ENCODE peak calls at places on chromosomes 12 and 14, in five cellular contexts. One of them, this sample, is unnamed.

GRCh38 chr12:132153501-132154340 is 9.5 kb downstream of the NOC4L start:
- DNase-seq in trophoblast cell: peak
- DNase-seq in neuronal stem cell: peak
- DNase-seq in IMR-90: peak
- DNase-seq in mesendoderm: peak
- DNase-seq in this sample: peak

GRCh38 chr14:47044841-47045240 is 393.3 kb upstream of the RPL10L start:
- DNase-seq in trophoblast cell: no peak
- DNase-seq in neuronal stem cell: peak
- DNase-seq in IMR-90: no peak
- DNase-seq in mesendoderm: peak
- DNase-seq in this sample: peak

GRCh38 chr14:91170504-91171121 is 56.7 kb downstream of the DGLUCY start:
- DNase-seq in trophoblast cell: no peak
- DNase-seq in neuronal stem cell: no peak
- DNase-seq in IMR-90: peak
- DNase-seq in mesendoderm: no peak
- DNase-seq in this sample: no peak

GRCh38 chr12:9687228-9687627 is 17.7 kb downstream of the CLEC2D start:
- DNase-seq in trophoblast cell: no peak
- DNase-seq in neuronal stem cell: no peak
- DNase-seq in IMR-90: peak
- DNase-seq in mesendoderm: peak
- DNase-seq in this sample: no peak

GRCh38 chr12:53381739-53382630 is 2.0 kb downstream of the SP1 start:
- DNase-seq in trophoblast cell: peak
- DNase-seq in neuronal stem cell: no peak
- DNase-seq in IMR-90: peak
- DNase-seq in mesendoderm: peak
- DNase-seq in this sample: peak

GRCh38 chr14:43001729-43002128 is 1395.1 kb downstream of the LRFN5 start:
- DNase-seq in trophoblast cell: no peak
- DNase-seq in neuronal stem cell: no peak
- DNase-seq in IMR-90: no peak
- DNase-seq in mesendoderm: no peak
- DNase-seq in this sample: no peak

GRCh38 chr14:84655014-84655413 is 874.9 kb upstream of the FLRT2 start:
- DNase-seq in trophoblast cell: no peak
- DNase-seq in neuronal stem cell: no peak
- DNase-seq in IMR-90: no peak
- DNase-seq in mesendoderm: no peak
- DNase-seq in this sample: no peak

GRCh38 chr12:92945659-92946220 is 16.6 kb upstream of the EEA1 start:
- DNase-seq in trophoblast cell: no peak
- DNase-seq in neuronal stem cell: no peak
- DNase-seq in IMR-90: no peak
- DNase-seq in mesendoderm: no peak
- DNase-seq in this sample: no peak

GRCh38 chr14:76827696-76828301 is 1.6 kb downstream of the LRRC74A start:
- DNase-seq in trophoblast cell: no peak
- DNase-seq in neuronal stem cell: no peak
- DNase-seq in IMR-90: no peak
- DNase-seq in mesendoderm: no peak
- DNase-seq in this sample: no peak

GRCh38 chr12:95173392-95174251 is 43.6 kb downstream of the FGD6 start:
- DNase-seq in trophoblast cell: no peak
- DNase-seq in neuronal stem cell: no peak
- DNase-seq in IMR-90: peak
- DNase-seq in mesendoderm: peak
- DNase-seq in this sample: peak

GRCh38 chr14:54493293-54493692 is 4.5 kb upstream of the GMFB start:
- DNase-seq in trophoblast cell: no peak
- DNase-seq in neuronal stem cell: no peak
- DNase-seq in IMR-90: no peak
- DNase-seq in mesendoderm: peak
- DNase-seq in this sample: no peak

GRCh38 chr12:186006-186625 is 27.8 kb downstream of the SLC6A12 start:
- DNase-seq in trophoblast cell: no peak
- DNase-seq in neuronal stem cell: no peak
- DNase-seq in IMR-90: no peak
- DNase-seq in mesendoderm: no peak
- DNase-seq in this sample: no peak

GRCh38 chr12:57693659-57694458 is at the start of gene OS9:
- DNase-seq in trophoblast cell: peak
- DNase-seq in neuronal stem cell: peak
- DNase-seq in IMR-90: peak
- DNase-seq in mesendoderm: peak
- DNase-seq in this sample: peak

GRCh38 chr12:106292339-106292738 is 10.2 kb upstream of the TCP11L2 start:
- DNase-seq in trophoblast cell: no peak
- DNase-seq in neuronal stem cell: no peak
- DNase-seq in IMR-90: no peak
- DNase-seq in mesendoderm: no peak
- DNase-seq in this sample: no peak

GRCh38 chr12:82047480-82047879 is 288.3 kb upstream of the PPFIA2 start:
- DNase-seq in trophoblast cell: no peak
- DNase-seq in neuronal stem cell: no peak
- DNase-seq in IMR-90: no peak
- DNase-seq in mesendoderm: peak
- DNase-seq in this sample: no peak

GRCh38 chr12:15829255-15829654 is 40.1 kb upstream of the EPS8 start:
- DNase-seq in trophoblast cell: no peak
- DNase-seq in neuronal stem cell: no peak
- DNase-seq in IMR-90: no peak
- DNase-seq in mesendoderm: no peak
- DNase-seq in this sample: no peak

GRCh38 chr12:49174218-49174617 is 14.7 kb downstream of the TUBA1A start:
- DNase-seq in trophoblast cell: no peak
- DNase-seq in neuronal stem cell: no peak
- DNase-seq in IMR-90: no peak
- DNase-seq in mesendoderm: no peak
- DNase-seq in this sample: no peak

GRCh38 chr12:11731455-11731854 is 82.0 kb downstream of the ETV6 start:
- DNase-seq in trophoblast cell: no peak
- DNase-seq in neuronal stem cell: no peak
- DNase-seq in IMR-90: peak
- DNase-seq in mesendoderm: no peak
- DNase-seq in this sample: peak

GRCh38 chr12:45575417-45575816 is 154.1 kb upstream of the ARID2 start:
- DNase-seq in trophoblast cell: no peak
- DNase-seq in neuronal stem cell: no peak
- DNase-seq in IMR-90: no peak
- DNase-seq in mesendoderm: no peak
- DNase-seq in this sample: no peak

GRCh38 chr12:11584213-11584855 is 65.1 kb upstream of the ETV6 start:
- DNase-seq in trophoblast cell: no peak
- DNase-seq in neuronal stem cell: no peak
- DNase-seq in IMR-90: no peak
- DNase-seq in mesendoderm: no peak
- DNase-seq in this sample: no peak

GRCh38 chr14:101790232-101790631 is 28.7 kb downstream of the PPP2R5C start:
- DNase-seq in trophoblast cell: no peak
- DNase-seq in neuronal stem cell: no peak
- DNase-seq in IMR-90: no peak
- DNase-seq in mesendoderm: no peak
- DNase-seq in this sample: no peak

GRCh38 chr14:88507208-88507607 is 47.6 kb downstream of the PTPN21 start:
- DNase-seq in trophoblast cell: no peak
- DNase-seq in neuronal stem cell: no peak
- DNase-seq in IMR-90: no peak
- DNase-seq in mesendoderm: no peak
- DNase-seq in this sample: no peak

GRCh38 chr14:67031920-67032774 is 157.1 kb upstream of the GARIN2 start:
- DNase-seq in trophoblast cell: no peak
- DNase-seq in neuronal stem cell: no peak
- DNase-seq in IMR-90: no peak
- DNase-seq in mesendoderm: no peak
- DNase-seq in this sample: no peak

GRCh38 chr12:43370299-43370698 is 181.7 kb downstream of the ADAMTS20 start:
- DNase-seq in trophoblast cell: peak
- DNase-seq in neuronal stem cell: no peak
- DNase-seq in IMR-90: peak
- DNase-seq in mesendoderm: no peak
- DNase-seq in this sample: peak

GRCh38 chr14:61537567-61538463 is 157.5 kb upstream of the HIF1A start:
- DNase-seq in trophoblast cell: peak
- DNase-seq in neuronal stem cell: no peak
- DNase-seq in IMR-90: peak
- DNase-seq in mesendoderm: peak
- DNase-seq in this sample: peak

GRCh38 chr12:126083931-126084330 is 1018.7 kb downstream of the AACS start:
- DNase-seq in trophoblast cell: no peak
- DNase-seq in neuronal stem cell: no peak
- DNase-seq in IMR-90: no peak
- DNase-seq in mesendoderm: no peak
- DNase-seq in this sample: no peak

GRCh38 chr12:7588703-7589329 is 76.9 kb downstream of the APOBEC1 start:
- DNase-seq in trophoblast cell: peak
- DNase-seq in neuronal stem cell: no peak
- DNase-seq in IMR-90: peak
- DNase-seq in mesendoderm: peak
- DNase-seq in this sample: peak

GRCh38 chr12:127621366-127621765 is 645.6 kb upstream of the TMEM132C start:
- DNase-seq in trophoblast cell: no peak
- DNase-seq in neuronal stem cell: no peak
- DNase-seq in IMR-90: no peak
- DNase-seq in mesendoderm: peak
- DNase-seq in this sample: no peak

GRCh38 chr12:60279224-60279623 is 683.4 kb downstream of the SLC16A7 start:
- DNase-seq in trophoblast cell: no peak
- DNase-seq in neuronal stem cell: no peak
- DNase-seq in IMR-90: peak
- DNase-seq in mesendoderm: no peak
- DNase-seq in this sample: peak

GRCh38 chr12:121579190-121579791 is 1.5 kb downstream of the KDM2B start:
- DNase-seq in trophoblast cell: no peak
- DNase-seq in neuronal stem cell: peak
- DNase-seq in IMR-90: no peak
- DNase-seq in mesendoderm: no peak
- DNase-seq in this sample: peak
- H4K8ac ChIP-seq in trophoblast cell: peak
- H4K8ac ChIP-seq in neuronal stem cell: no peak
- H4K8ac ChIP-seq in IMR-90: peak
- H4K8ac ChIP-seq in mesendoderm: peak
- H4K8ac ChIP-seq in this sample: peak

DNA sequence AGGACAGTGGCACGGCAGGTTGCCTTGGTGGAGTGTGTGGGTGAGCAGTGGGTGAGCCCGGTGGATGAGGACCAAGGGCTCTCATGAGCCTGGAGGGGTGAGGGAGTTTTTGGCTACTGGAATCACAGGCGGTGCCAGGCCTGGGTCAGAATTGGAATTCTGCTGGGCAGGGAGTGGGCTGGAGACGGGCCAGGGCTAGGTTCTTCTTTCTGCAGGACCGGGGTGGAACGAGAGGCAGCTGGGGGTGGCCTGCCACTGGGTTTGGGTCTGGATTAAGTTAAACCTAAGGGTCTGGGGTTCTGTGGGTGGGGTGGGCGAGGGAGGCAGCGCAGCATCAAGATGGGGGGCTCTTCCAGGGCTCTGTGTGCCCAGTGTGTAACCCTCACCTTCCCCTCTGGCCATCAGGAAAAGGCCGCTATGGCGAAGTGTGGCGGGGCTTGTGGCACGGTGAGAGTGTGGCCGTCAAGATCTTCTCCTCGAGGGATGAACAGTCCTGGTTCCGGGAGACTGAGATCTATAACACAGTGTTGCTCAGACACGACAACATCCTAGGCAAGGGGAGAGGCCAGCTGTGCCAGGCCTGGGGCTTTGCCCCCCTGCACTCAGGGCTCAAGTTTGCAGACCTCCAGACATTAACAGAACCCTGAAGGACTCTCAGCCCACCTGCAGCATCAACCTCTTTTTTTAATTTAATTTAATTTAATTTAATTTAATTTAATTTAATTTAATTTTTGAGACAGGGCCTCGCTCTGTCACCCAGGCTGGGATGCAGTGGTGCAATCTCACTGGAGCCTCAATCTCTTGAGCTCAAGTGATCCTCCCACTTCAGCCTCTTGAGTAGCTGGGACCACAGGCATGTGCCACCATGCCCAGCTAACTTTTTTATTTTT is 7.0 kb downstream of the ACVRL1 start:
- DNase-seq in trophoblast cell: no peak
- DNase-seq in neuronal stem cell: no peak
- DNase-seq in IMR-90: no peak
- DNase-seq in mesendoderm: no peak
- DNase-seq in this sample: no peak
- H2AK5ac ChIP-seq in trophoblast cell: no peak
- H2AK5ac ChIP-seq in neuronal stem cell: peak
- H2AK5ac ChIP-seq in IMR-90: peak
- H2AK5ac ChIP-seq in mesendoderm: no peak
- H2AK5ac ChIP-seq in this sample: no peak

DNA sequence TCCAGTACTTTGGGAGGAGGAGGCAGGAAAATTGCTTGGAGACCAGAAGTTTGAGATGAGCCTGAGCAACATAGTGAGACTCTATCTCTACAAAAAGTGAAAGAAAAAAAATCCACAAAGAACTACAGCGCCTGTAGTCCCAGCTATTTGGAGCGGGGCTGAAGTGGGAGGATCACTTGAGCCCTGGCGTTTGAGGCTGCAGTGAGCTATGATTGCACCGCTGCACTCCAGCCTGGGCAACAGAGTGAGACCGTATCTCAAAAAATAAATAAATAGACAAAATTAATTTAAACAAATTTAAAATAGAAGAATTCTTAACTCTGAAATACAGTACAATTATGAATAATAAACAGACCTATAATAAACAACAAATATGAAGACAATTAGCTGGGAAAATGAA is 40.9 kb downstream of the ATL1 start:
- DNase-seq in trophoblast cell: peak
- DNase-seq in neuronal stem cell: no peak
- DNase-seq in IMR-90: no peak
- DNase-seq in mesendoderm: peak
- DNase-seq in this sample: peak
- H2BK120ac ChIP-seq in trophoblast cell: no peak
- H2BK120ac ChIP-seq in neuronal stem cell: no peak
- H2BK120ac ChIP-seq in IMR-90: peak
- H2BK120ac ChIP-seq in mesendoderm: no peak
- H2BK120ac ChIP-seq in this sample: no peak

GRCh38 chr12:128940090-128940888 is 87.0 kb downstream of the GLT1D1 start:
- DNase-seq in trophoblast cell: no peak
- DNase-seq in neuronal stem cell: no peak
- DNase-seq in IMR-90: no peak
- DNase-seq in mesendoderm: no peak
- DNase-seq in this sample: no peak
- H4K8ac ChIP-seq in trophoblast cell: no peak
- H4K8ac ChIP-seq in neuronal stem cell: no peak
- H4K8ac ChIP-seq in IMR-90: no peak
- H4K8ac ChIP-seq in mesendoderm: no peak
- H4K8ac ChIP-seq in this sample: no peak